ENCODE peak calls at places on chromosomes 5 and 9, in four cellular contexts. One of them, this sample, is unnamed.
A peak's percentile ranks its signal among the peaks of the same experiment; 100 is the strongest.

GRCh38 chr5:177336112-177336511 is 15.4 kb downstream of the LMAN2 start:
- DNase-seq in frontal cortex: no peak
- DNase-seq in smooth muscle cell of the brain vasculature: no peak
- DNase-seq in neural progenitor cell: peak; percentile 25
- DNase-seq in this sample: peak; percentile 9

GRCh38 chr9:136625101-136626065 is 37.3 kb upstream of the EGFL7 start:
- DNase-seq in frontal cortex: peak; percentile 93
- DNase-seq in smooth muscle cell of the brain vasculature: peak; percentile 36
- DNase-seq in neural progenitor cell: peak; percentile 75
- DNase-seq in this sample: peak; percentile 29

GRCh38 chr5:54835642-54836041 is 149.8 kb downstream of the ESM1 start:
- DNase-seq in frontal cortex: no peak
- DNase-seq in smooth muscle cell of the brain vasculature: no peak
- DNase-seq in neural progenitor cell: no peak
- DNase-seq in this sample: peak; percentile 95

GRCh38 chr9:5052858-5053257 is 67.8 kb downstream of the JAK2 start:
- DNase-seq in frontal cortex: no peak
- DNase-seq in smooth muscle cell of the brain vasculature: no peak
- DNase-seq in neural progenitor cell: no peak
- DNase-seq in this sample: peak; percentile 75

GRCh38 chr9:113715086-113715485 is 161.0 kb upstream of the ZNF618 start:
- DNase-seq in frontal cortex: no peak
- DNase-seq in smooth muscle cell of the brain vasculature: no peak
- DNase-seq in neural progenitor cell: no peak
- DNase-seq in this sample: peak; percentile 22

GRCh38 chr9:811101-811531 is 30.4 kb upstream of the DMRT1 start:
- DNase-seq in frontal cortex: no peak
- DNase-seq in smooth muscle cell of the brain vasculature: no peak
- DNase-seq in neural progenitor cell: no peak
- DNase-seq in this sample: peak; percentile 82

GRCh38 chr9:92378825-92379535 is 25.4 kb downstream of the OGN start:
- DNase-seq in frontal cortex: no peak
- DNase-seq in smooth muscle cell of the brain vasculature: no peak
- DNase-seq in neural progenitor cell: peak; percentile 38
- DNase-seq in this sample: no peak

GRCh38 chr5:142860291-142860690 is 90.1 kb downstream of the ARHGAP26 start:
- DNase-seq in frontal cortex: no peak
- DNase-seq in smooth muscle cell of the brain vasculature: no peak
- DNase-seq in neural progenitor cell: no peak
- DNase-seq in this sample: no peak

GRCh38 chr5:62354028-62354874 is 48.2 kb downstream of the KIF2A start:
- DNase-seq in frontal cortex: no peak
- DNase-seq in smooth muscle cell of the brain vasculature: peak; percentile 24
- DNase-seq in neural progenitor cell: peak; percentile 44
- DNase-seq in this sample: peak; percentile 68

GRCh38 chr5:82004511-82004910 is 32.7 kb downstream of the ATG10 start:
- DNase-seq in frontal cortex: no peak
- DNase-seq in smooth muscle cell of the brain vasculature: no peak
- DNase-seq in neural progenitor cell: no peak
- DNase-seq in this sample: peak; percentile 68

GRCh38 chr5:149161026-149161687 is 19.9 kb downstream of the ABLIM3 start:
- DNase-seq in frontal cortex: no peak
- DNase-seq in smooth muscle cell of the brain vasculature: no peak
- DNase-seq in neural progenitor cell: no peak
- DNase-seq in this sample: no peak

GRCh38 chr5:149388498-149389190 is 9.6 kb upstream of the IL17B start:
- DNase-seq in frontal cortex: no peak
- DNase-seq in smooth muscle cell of the brain vasculature: no peak
- DNase-seq in neural progenitor cell: no peak
- DNase-seq in this sample: no peak

GRCh38 chr9:69060766-69061165 is 25.2 kb downstream of the FXN start:
- DNase-seq in frontal cortex: no peak
- DNase-seq in smooth muscle cell of the brain vasculature: no peak
- DNase-seq in neural progenitor cell: no peak
- DNase-seq in this sample: no peak

GRCh38 chr9:110538169-110538568 is 41.4 kb downstream of the SVEP1 start:
- DNase-seq in frontal cortex: no peak
- DNase-seq in smooth muscle cell of the brain vasculature: no peak
- DNase-seq in neural progenitor cell: no peak
- DNase-seq in this sample: peak; percentile 84

GRCh38 chr9:36942891-36943290 is 91.2 kb downstream of the PAX5 start:
- DNase-seq in frontal cortex: no peak
- DNase-seq in smooth muscle cell of the brain vasculature: no peak
- DNase-seq in neural progenitor cell: no peak
- DNase-seq in this sample: no peak